ENCODE peak calls at places on chromosomes 4 and X, in seven cellular contexts. C is fibroblast of lung; S is CD4-positive, alpha-beta T cell; U is ovary; V is cardiac muscle cell; J is keratinocyte; H is suprapubic skin. B is an unnamed sample. For H3K27me3, the result is how much of the 10 kb centered on the place peaks cover.

GRCh38 chr4:114512595-114513295 is 85.9 kb upstream of the UGT8 start:
- DNase-seq in V (no peak), U (no peak), C (no peak), S (no peak), H (no peak), J (peak), B (no peak)

GRCh38 chrX:41064028-41064427 is 21.2 kb upstream of the USP9X start:
- DNase-seq in H (no peak), S (no peak), J (no peak), C (peak), V (no peak), U (no peak), B (no peak)

GRCh38 chrX:135185795-135186443 is 14.7 kb upstream of the CT55 start:
- DNase-seq in S (no peak), H (no peak), U (no peak), V (peak), J (no peak), C (peak), B (no peak)

GRCh38 chr4:5158825-5159224 is 107.5 kb downstream of the STK32B start:
- DNase-seq in U (no peak), H (no peak), S (no peak), V (no peak), C (no peak), J (no peak), B (no peak)

GRCh38 chr4:114015444-114015899 is 36.0 kb upstream of the ARSJ start:
- DNase-seq in H (no peak), J (peak), V (no peak), C (peak), S (no peak), U (no peak), B (no peak)

GRCh38 chrX:102697506-102697905 is 14.7 kb upstream of the GPRASP2 start:
- DNase-seq in J (no peak), C (peak), V (no peak), S (no peak), U (no peak), H (no peak), B (no peak)

GRCh38 chr4:89140168-89140759 is 28.9 kb downstream of the TIGD2 start:
- DNase-seq in H (no peak), S (no peak), V (no peak), J (no peak), C (no peak), U (no peak), B (no peak)

GRCh38 chrX:47456080-47456479 is 26.9 kb downstream of the ZNF41 start:
- DNase-seq in S (no peak), V (no peak), J (no peak), H (no peak), U (no peak), C (no peak), B (no peak)

GRCh38 chrX:11899091-11899490 is 141.1 kb downstream of the MSL3 start:
- DNase-seq in H (no peak), J (peak), S (no peak), V (no peak), C (peak), U (no peak), B (no peak)

GRCh38 chrX:80808160-80808735 is 1.4 kb downstream of the BRWD3 start:
- DNase-seq in J (no peak), H (peak), C (peak), V (peak), U (peak), S (peak), B (peak)

GRCh38 chr4:2416564-2417195 is 1.8 kb downstream of the ZFYVE28 start:
- DNase-seq in H (no peak), C (no peak), S (no peak), J (no peak), V (peak), U (no peak), B (no peak)

GRCh38 chrX:81021478-81021877 is 180.2 kb downstream of the HMGN5 start:
- DNase-seq in U (no peak), H (no peak), J (no peak), V (no peak), S (no peak), C (no peak), B (no peak)

GRCh38 chr4:170769857-170770256 is 680.1 kb upstream of the AADAT start:
- DNase-seq in C (no peak), V (no peak), J (no peak), H (no peak), S (no peak), U (no peak), B (no peak)

GRCh38 chrX:69808375-69808774 is 192.5 kb downstream of the EDA start:
- DNase-seq in V (no peak), C (no peak), J (no peak), S (no peak), U (no peak), H (no peak), B (no peak)

GRCh38 chr4:107037188-107037587 is 1.1 kb upstream of the DKK2 start:
- DNase-seq in C (no peak), H (peak), S (no peak), J (no peak), U (peak), V (peak), B (no peak)

GRCh38 chr4:153413827-153414226 is 52.3 kb upstream of the TMEM131L start:
- DNase-seq in S (no peak), V (no peak), H (no peak), U (no peak), C (no peak), J (no peak), B (no peak)

GRCh38 chrX:28981952-28982351 is 394.7 kb downstream of the IL1RAPL1 start:
- DNase-seq in J (no peak), C (no peak), S (no peak), V (no peak), H (no peak), U (no peak), B (no peak)

GRCh38 chrX:130155564-130155963 is 10.1 kb downstream of the AIFM1 start:
- DNase-seq in V (no peak), C (no peak), H (no peak), S (no peak), U (no peak), J (no peak), B (no peak)

GRCh38 chr4:173301518-173302201 is 32.5 kb downstream of the HMGB2 start:
- DNase-seq in V (peak), J (no peak), H (no peak), C (peak), U (no peak), S (no peak), B (no peak)

GRCh38 chrX:39721570-39722279 is 376.0 kb downstream of the BCOR start:
- DNase-seq in J (no peak), S (no peak), V (no peak), U (no peak), C (peak), H (no peak), B (no peak)

GRCh38 chr4:98745372-98745771 is 87.0 kb upstream of the TSPAN5 start:
- DNase-seq in U (no peak), H (no peak), V (peak), J (no peak), C (peak), S (no peak), B (no peak)

GRCh38 chr4:84481879-84482245 is 17.2 kb downstream of the NKX6-1 start:
- DNase-seq in C (no peak), H (no peak), V (no peak), J (no peak), S (no peak), U (no peak), B (no peak)

GRCh38 chr4:85302193-85302736 is 172.7 kb upstream of the ARHGAP24 start:
- DNase-seq in H (no peak), J (no peak), S (no peak), C (no peak), U (no peak), V (no peak), B (no peak)

GRCh38 chr4:106344324-106344970 is 24.1 kb downstream of the GIMD1 start:
- DNase-seq in U (no peak), J (no peak), V (no peak), H (no peak), C (peak), S (no peak), B (no peak)

GRCh38 chr4:51960486-51960885 is 59.7 kb downstream of the LRRC66 start:
- DNase-seq in S (no peak), H (no peak), V (no peak), U (no peak), C (no peak), J (no peak), B (no peak)

DNA sequence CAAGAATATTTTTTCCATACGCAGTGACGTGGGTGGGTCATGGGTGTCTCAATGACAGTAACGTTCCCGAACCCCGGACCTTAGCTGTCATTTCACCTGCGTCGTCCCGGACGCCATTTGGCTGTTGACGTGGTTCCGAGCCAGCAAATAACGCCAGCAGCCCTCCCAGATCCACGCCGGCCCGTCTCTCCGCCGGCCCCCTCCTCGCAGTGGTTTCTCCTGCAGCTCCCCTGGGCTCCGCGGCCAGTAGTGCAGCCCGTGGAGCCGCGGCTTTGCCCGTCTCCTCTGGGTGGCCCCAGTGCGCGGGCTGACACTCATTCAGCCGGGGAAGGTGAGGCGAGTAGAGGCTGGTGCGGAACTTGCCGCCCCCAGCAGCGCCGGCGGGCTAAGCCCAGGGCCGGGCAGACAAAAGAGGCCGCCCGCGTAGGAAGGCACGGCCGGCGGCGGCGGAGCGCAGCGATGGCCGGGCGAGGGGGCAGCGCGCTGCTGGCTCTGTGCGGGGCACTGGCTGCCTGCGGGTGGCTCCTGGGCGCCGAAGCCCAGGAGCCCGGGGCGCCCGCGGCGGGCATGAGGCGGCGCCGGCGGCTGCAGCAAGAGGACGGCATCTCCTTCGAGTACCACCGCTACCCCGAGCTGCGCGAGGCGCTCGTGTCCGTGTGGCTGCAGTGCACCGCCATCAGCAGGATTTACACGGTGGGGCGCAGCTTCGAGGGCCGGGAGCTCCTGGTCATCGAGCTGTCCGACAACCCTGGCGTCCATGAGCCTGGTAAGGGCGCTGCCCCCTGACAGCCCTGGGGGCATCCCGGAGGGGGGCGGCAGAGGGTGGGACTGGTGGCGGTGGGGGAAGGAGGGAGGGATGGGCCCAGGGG is at the start of gene CPE:
- DNase-seq in S (peak), V (peak), H (peak), J (no peak), U (peak), C (peak), B (peak)
- H3K27ac ChIP-seq in S (no peak), V (peak), H (peak), J (no peak), U (peak), C (no peak), B (peak)

GRCh38 chr4:181503800-181504364 is 739.3 kb upstream of the TENM3 start:
- DNase-seq in H (no peak), V (peak), C (no peak), S (no peak), J (no peak), U (no peak), B (no peak)
- H3K27me3 ChIP-seq in H (under half), V (under half), C (under half), S (under half), J (under half), U (under half), B (under half)

DNA sequence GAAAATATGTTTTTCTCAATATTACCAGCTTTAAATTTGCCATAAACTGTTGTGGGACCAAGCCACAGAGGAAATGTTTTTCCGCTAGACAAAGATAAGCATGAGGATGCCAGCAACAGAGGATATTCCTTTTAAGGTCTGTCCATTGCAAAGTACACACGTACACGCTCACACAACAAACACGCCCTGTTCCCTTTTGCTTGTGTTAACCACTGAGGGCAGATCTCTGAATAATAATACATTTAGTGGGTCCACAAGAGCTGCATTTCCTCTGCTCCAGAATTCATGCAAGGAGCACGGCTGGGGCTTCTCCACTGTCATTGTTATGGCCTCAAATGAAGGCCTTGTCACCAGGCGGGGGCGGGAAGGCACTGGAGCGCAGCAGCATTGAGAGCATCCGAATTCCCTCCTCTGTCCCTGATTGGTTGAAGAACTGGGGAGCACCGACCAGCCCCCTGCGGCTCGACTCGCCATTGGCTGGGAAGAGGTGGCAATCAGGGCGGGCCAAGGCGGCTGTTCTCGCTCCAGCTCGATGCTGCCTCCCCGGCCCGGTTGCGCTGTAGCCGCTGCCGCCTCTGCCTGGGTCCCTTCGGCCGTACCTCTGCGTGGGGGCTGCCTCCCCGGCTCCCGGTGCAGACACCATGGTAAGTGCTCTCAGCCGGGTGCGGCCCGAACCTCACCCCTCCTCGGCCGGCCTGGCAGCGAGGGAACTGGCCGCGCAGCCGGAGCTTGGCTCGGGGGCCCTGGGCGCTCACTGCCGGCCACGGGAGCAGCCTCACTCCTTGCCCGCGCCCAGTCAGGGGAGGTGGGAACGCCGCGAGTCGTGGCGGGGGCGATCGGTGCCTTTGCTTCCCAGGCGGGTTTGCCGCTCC is at the start of gene GUCY1B1:
- DNase-seq in C (peak), U (peak), H (peak), J (no peak), S (peak), V (peak), B (peak)
- H3K27ac ChIP-seq in C (no peak), U (peak), H (peak), J (no peak), S (no peak), V (peak), B (peak)

GRCh38 chr4:127622621-127622922 is 10.2 kb upstream of the INTU start:
- DNase-seq in J (no peak), U (no peak), S (no peak), V (no peak), H (no peak), C (no peak), B (no peak)
- H3K27me3 ChIP-seq in J (under half), U (under half), S (under half), V (half or more), H (under half), C (under half), B (under half)

GRCh38 chrX:119501511-119502148 is 33.4 kb downstream of the SLC25A5 start:
- DNase-seq in J (no peak), S (no peak), H (peak), V (no peak), U (no peak), C (no peak), B (no peak)
- H3K27ac ChIP-seq in J (peak), S (no peak), H (peak), V (no peak), U (no peak), C (no peak), B (no peak)

GRCh38 chrX:85964744-85965143 is 82.6 kb downstream of the CHM start:
- DNase-seq in J (no peak), H (no peak), V (no peak), C (peak), U (no peak), S (no peak), B (no peak)
- H3K27me3 ChIP-seq in J (under half), H (under half), V (under half), C (under half), U (under half), S (under half), B (under half)

DNA sequence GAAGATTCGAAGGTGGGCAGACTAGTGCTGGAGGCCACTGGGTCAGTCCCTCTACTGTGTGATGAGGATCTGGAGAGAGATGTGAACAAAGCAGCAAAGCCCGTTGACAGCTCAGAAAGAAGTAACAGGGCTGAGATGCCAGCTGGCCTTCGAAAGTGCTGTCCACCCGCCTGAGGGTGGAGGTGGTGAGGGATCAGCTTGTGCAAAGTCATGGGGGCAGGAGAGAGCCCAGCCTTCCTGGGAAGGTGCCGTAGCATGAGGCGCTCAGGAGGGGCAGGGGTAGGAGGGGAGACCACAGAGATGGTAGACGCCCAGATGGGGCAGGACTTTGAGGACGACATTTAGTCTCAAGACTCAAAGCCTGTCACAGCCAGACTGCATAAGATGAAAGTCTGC is 19.7 kb downstream of the TBC1D14 start:
- DNase-seq in U (no peak), J (no peak), H (no peak), V (no peak), C (no peak), S (no peak), B (no peak)
- H3K27ac ChIP-seq in U (no peak), J (no peak), H (no peak), V (no peak), C (no peak), S (no peak), B (no peak)

DNA sequence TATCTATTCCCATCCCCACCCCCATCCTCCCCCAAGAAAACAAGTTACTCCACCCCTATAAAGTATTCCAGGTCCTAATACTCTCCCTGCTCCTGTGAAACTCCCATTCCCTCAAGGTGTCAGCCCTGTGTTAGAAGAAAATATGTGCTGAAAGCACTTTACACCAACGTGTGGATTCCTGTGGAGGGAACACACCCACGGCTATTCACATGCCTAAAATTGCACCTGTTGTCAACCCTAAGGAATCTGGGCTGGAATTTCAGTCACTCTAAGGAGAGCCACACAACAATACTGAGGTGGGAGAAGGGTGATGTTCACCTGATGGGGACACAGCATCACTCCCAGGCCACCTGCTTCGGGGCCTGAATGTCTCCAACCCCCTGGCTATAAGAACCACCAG is 16.0 kb downstream of the SCD5 start:
- DNase-seq in V (no peak), S (no peak), H (no peak), C (no peak), U (no peak), J (no peak), B (no peak)
- H3K27me3 ChIP-seq in V (under half), S (under half), H (under half), C (under half), U (under half), J (under half), B (under half)